ENCODE peak calls at places on chromosomes 4 and X, in four cellular contexts. G is HL-60, I is K562, Z is GM12878. K is an unnamed sample.

GRCh38 chr4:139916041-139916440 is 237.9 kb downstream of the MAML3 start:
- DNase-seq in I (no peak), G (no peak), Z (no peak), K (no peak)

GRCh38 chr4:108114503-108114902 is 54.2 kb downstream of the LEF1 start:
- DNase-seq in Z (no peak), I (peak; percentile 67), G (no peak), K (no peak)

GRCh38 chr4:80434238-80434637 is 98.7 kb downstream of the CFAP299 start:
- DNase-seq in Z (no peak), I (no peak), G (no peak), K (no peak)

GRCh38 chrX:3286196-3286920 is 60.1 kb downstream of the MXRA5 start:
- DNase-seq in Z (no peak), G (no peak), I (no peak), K (no peak)

GRCh38 chr4:117064297-117064696 is 21.1 kb downstream of the TRAM1L1 start:
- DNase-seq in I (no peak), G (no peak), Z (no peak), K (no peak)

GRCh38 chr4:92175250-92175649 is 128.5 kb upstream of the GRID2 start:
- DNase-seq in Z (no peak), I (no peak), G (no peak), K (no peak)

GRCh38 chrX:13748486-13748885 is 13.9 kb downstream of the OFD1 start:
- DNase-seq in G (no peak), Z (no peak), I (no peak), K (no peak)

GRCh38 chr4:4803216-4803903 is 56.1 kb upstream of the MSX1 start:
- DNase-seq in Z (no peak), I (no peak), G (no peak), K (no peak)

GRCh38 chrX:118370921-118371624 is 25.2 kb downstream of the WDR44 start:
- DNase-seq in Z (no peak), I (no peak), G (no peak), K (no peak)

GRCh38 chrX:63664741-63665140 is 120.3 kb downstream of the ARHGEF9 start:
- DNase-seq in G (no peak), Z (no peak), I (no peak), K (no peak)

GRCh38 chr4:153530284-153530995 is 64.3 kb downstream of the TMEM131L start:
- DNase-seq in Z (no peak), G (no peak), I (no peak), K (no peak)

GRCh38 chr4:118417325-118417724 is 64.5 kb upstream of the PRSS12 start:
- DNase-seq in I (no peak), Z (no peak), G (no peak), K (no peak)

GRCh38 chrX:82087699-82088098 is 885.8 kb downstream of the SH3BGRL start:
- DNase-seq in G (no peak), I (no peak), Z (no peak), K (no peak)

GRCh38 chr4:7886250-7886973 is 53.2 kb downstream of the AFAP1 start:
- DNase-seq in I (no peak), G (no peak), Z (no peak), K (no peak)

GRCh38 chrX:65706041-65706828 is 38.8 kb downstream of the MSN start:
- DNase-seq in G (no peak), Z (no peak), I (peak; percentile 21), K (no peak)

GRCh38 chr4:132063829-132064228 is 1085.3 kb upstream of the PCDH10 start:
- DNase-seq in I (no peak), Z (no peak), G (no peak), K (no peak)

DNA sequence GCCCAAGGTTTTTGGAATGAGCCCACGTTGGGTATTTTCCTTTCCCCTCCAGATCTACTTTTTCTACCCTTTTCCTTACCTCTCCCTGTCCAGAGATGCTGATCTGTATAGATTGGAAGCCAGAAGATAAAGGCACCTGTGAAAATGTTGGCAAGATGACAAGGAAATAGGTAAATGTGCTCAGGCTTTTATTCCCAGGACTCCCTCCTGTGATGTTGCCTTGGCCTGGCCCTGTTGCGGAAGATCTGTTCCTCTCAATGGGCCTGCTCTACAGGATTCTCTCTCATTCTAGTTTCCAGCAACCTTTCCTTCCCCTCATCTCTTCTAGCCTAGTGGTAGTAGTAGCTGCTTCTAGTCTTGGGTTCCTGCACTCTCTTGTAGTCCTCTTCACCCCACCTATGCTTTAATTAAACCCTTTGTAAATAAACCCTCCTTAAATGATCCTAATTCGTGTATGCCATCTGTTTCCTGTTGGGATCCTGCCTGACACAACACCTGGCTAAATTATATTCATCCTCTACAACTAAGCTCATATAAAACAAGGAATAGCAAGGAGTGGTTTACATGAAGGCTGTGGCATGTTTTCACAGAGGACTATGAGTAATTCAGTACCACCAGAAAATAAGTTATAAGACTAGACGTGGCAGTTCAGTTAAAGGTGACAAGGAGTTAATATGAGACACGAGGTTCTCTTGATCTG is 95.7 kb upstream of the MAOA start:
- DNase-seq in G (no peak), I (no peak), Z (no peak), K (no peak)
- TF ChIP-seq SPI1 in G (no peak), I (no peak), Z (no peak), K (no peak)

GRCh38 chr4:57410331-57411052 is 300.3 kb upstream of the IGFBP7 start:
- DNase-seq in I (no peak), Z (no peak), G (no peak), K (no peak)
- TF ChIP-seq SPI1 in I (no peak), Z (no peak), G (no peak), K (no peak)

GRCh38 chrX:129654652-129655546 is at the start of gene APLN:
- DNase-seq in G (peak; percentile 13), I (peak; percentile 38), Z (no peak), K (no peak)
- TF ChIP-seq SPI1 in G (no peak), I (no peak), Z (no peak), K (no peak)

DNA sequence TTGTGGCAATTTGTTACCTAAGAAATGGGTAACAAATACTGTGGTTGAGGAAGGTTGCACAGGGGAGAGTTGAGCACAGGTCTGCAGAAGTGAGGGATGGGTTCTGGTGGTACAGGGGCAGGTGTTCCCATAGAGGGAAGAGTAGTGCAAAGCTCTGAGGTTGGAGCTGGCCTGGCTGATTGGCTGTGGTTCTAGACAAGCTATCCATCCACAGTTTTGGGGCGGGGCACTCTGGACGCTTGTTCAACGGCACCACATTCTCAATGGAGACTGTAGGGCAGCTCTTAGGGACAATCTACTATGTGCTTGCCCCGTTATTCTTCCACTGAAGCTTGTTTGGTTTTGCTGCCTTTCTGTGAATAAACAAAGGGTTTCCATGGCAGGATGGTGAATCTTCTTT is 35.4 kb downstream of the NAT8L start:
- DNase-seq in G (no peak), Z (no peak), I (no peak), K (no peak)
- TF ChIP-seq SPI1 in G (no peak), Z (no peak), I (no peak), K (no peak)

GRCh38 chrX:39816871-39817731 is 280.7 kb downstream of the BCOR start:
- DNase-seq in I (peak; percentile 16), Z (no peak), G (no peak), K (no peak)

GRCh38 chrX:39819921-39820849 is 277.6 kb downstream of the BCOR start:
- DNase-seq in G (no peak), Z (no peak), I (no peak), K (no peak)

GRCh38 chrX:39818750-39819149 is 279.0 kb downstream of the BCOR start:
- DNase-seq in G (no peak), I (no peak), Z (no peak), K (no peak)

GRCh38 chrX:39815621-39816020 is 282.1 kb downstream of the BCOR start:
- DNase-seq in G (peak; percentile 21), I (peak; percentile 23), Z (no peak), K (no peak)

DNA sequence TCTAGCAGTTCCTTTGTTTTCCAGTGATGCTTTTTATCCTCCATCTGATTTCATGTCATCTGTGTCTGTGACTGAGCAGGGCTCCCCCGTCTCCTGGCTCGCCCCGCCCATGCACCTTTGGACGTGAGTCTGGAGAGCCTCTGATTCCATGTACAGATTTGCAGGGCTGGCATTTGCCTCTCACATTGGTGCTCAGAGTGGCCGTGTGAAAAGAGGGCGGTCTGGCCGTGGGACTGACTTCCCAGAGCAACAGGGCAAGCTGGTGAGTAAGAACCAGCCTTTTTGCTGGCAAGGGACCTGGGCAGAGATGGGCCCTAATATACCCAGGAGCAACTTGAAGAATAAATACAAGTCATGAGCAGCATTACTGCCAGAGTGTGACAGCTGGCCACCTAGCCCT is 279.7 kb downstream of the BCOR start:
- DNase-seq in Z (no peak), I (no peak), G (no peak), K (no peak)
- TF ChIP-seq SPI1 in Z (no peak), I (no peak), G (no peak), K (no peak)